ENCODE peak calls at places on chromosomes 1 and 21, in six cellular contexts. R, X, F, K, N and J are unnamed samples.
A peak's percentile ranks its signal among the peaks of the same experiment; 100 is the strongest.

GRCh38 chr1:9010781-9011323 is 15.4 kb downstream of the SLC2A7 start:
- DNase-seq in R (no peak), X (no peak), F (no peak), K (peak; percentile 31), N (peak; percentile 78), J (no peak)

GRCh38 chr1:181674617-181675016 is 191.3 kb downstream of the CACNA1E start:
- DNase-seq in R (no peak), X (no peak), F (no peak), K (no peak), N (no peak), J (no peak)

GRCh38 chr1:59241909-59242308 is 55.0 kb upstream of the FGGY start:
- DNase-seq in R (no peak), X (no peak), F (no peak), K (no peak), N (no peak), J (no peak)

GRCh38 chr1:205665216-205665757 is 15.0 kb downstream of the SLC45A3 start:
- DNase-seq in R (no peak), X (no peak), F (no peak), K (no peak), N (no peak), J (no peak)

GRCh38 chr1:225329041-225329440 is 98.8 kb downstream of the LBR start:
- DNase-seq in R (no peak), X (no peak), F (no peak), K (no peak), N (no peak), J (no peak)

GRCh38 chr21:37338671-37339526 is 27.7 kb upstream of the DYRK1A start:
- DNase-seq in R (peak; percentile 49), X (peak; percentile 81), F (no peak), K (peak; percentile 51), N (peak; percentile 71), J (no peak)

GRCh38 chr1:34186741-34187494 is 10.2 kb downstream of the C1orf94 start:
- DNase-seq in R (no peak), X (no peak), F (no peak), K (no peak), N (no peak), J (no peak)

GRCh38 chr1:109906160-109906838 is 4.3 kb upstream of the CSF1 start:
- DNase-seq in R (no peak), X (no peak), F (no peak), K (no peak), N (no peak), J (peak; percentile 20)

GRCh38 chr1:149888999-149889289 is 10.4 kb upstream of the BOLA1 start:
- DNase-seq in R (peak; percentile 33), X (no peak), F (no peak), K (no peak), N (peak; percentile 76), J (no peak)

GRCh38 chr1:205604825-205605544 is 26.8 kb downstream of the ELK4 start:
- DNase-seq in R (no peak), X (no peak), F (no peak), K (no peak), N (peak; percentile 28), J (no peak)

GRCh38 chr1:111814305-111814628 is 58.6 kb downstream of the DDX20 start:
- DNase-seq in R (no peak), X (no peak), F (no peak), K (no peak), N (no peak), J (no peak)

GRCh38 chr1:92299477-92300125 is 742 bp downstream of the RPAP2 start:
- DNase-seq in R (no peak), X (no peak), F (no peak), K (no peak), N (no peak), J (no peak)

GRCh38 chr1:116712510-116712909 is 41.7 kb upstream of the CD2 start:
- DNase-seq in R (no peak), X (no peak), F (no peak), K (no peak), N (no peak), J (no peak)

GRCh38 chr1:157405662-157406061 is 146.7 kb downstream of the FCRL5 start:
- DNase-seq in R (no peak), X (no peak), F (no peak), K (no peak), N (no peak), J (no peak)

GRCh38 chr1:189220750-189221149 is 1256.9 kb downstream of the BRINP3 start:
- DNase-seq in R (no peak), X (peak; percentile 2), F (no peak), K (no peak), N (no peak), J (no peak)

GRCh38 chr1:89761901-89762300 is 58.9 kb upstream of the LRRC8D start:
- DNase-seq in R (no peak), X (no peak), F (no peak), K (no peak), N (no peak), J (no peak)

GRCh38 chr1:247390996-247391395 is 25.0 kb upstream of the NLRP3 start:
- DNase-seq in R (no peak), X (no peak), F (no peak), K (no peak), N (no peak), J (no peak)

GRCh38 chr1:226680653-226681052 is 58.4 kb downstream of the ITPKB start:
- DNase-seq in R (no peak), X (no peak), F (no peak), K (no peak), N (peak; percentile 61), J (no peak)

GRCh38 chr1:116710326-116711060 is 43.0 kb upstream of the IGSF3 start:
- DNase-seq in R (no peak), X (no peak), F (no peak), K (no peak), N (no peak), J (no peak)

GRCh38 chr1:65953170-65953569 is 160.5 kb downstream of the PDE4B start:
- DNase-seq in R (no peak), X (no peak), F (no peak), K (no peak), N (no peak), J (no peak)

GRCh38 chr1:107954719-107955415 is 10.1 kb downstream of the VAV3 start:
- DNase-seq in R (no peak), X (no peak), F (no peak), K (no peak), N (no peak), J (no peak)

GRCh38 chr1:57796609-57797008 is 372.7 kb upstream of the DAB1 start:
- DNase-seq in R (no peak), X (no peak), F (no peak), K (no peak), N (no peak), J (no peak)

GRCh38 chr1:69673301-69673700 is 105.6 kb downstream of the LRRC7 start:
- DNase-seq in R (no peak), X (no peak), F (no peak), K (no peak), N (no peak), J (no peak)

GRCh38 chr1:200034262-200034557 is 6.7 kb downstream of the NR5A2 start:
- DNase-seq in R (no peak), X (no peak), F (no peak), K (no peak), N (no peak), J (no peak)

GRCh38 chr1:3352084-3352951 is 102.1 kb upstream of the ARHGEF16 start:
- DNase-seq in R (peak; percentile 37), X (no peak), F (no peak), K (no peak), N (peak; percentile 92), J (no peak)

DNA sequence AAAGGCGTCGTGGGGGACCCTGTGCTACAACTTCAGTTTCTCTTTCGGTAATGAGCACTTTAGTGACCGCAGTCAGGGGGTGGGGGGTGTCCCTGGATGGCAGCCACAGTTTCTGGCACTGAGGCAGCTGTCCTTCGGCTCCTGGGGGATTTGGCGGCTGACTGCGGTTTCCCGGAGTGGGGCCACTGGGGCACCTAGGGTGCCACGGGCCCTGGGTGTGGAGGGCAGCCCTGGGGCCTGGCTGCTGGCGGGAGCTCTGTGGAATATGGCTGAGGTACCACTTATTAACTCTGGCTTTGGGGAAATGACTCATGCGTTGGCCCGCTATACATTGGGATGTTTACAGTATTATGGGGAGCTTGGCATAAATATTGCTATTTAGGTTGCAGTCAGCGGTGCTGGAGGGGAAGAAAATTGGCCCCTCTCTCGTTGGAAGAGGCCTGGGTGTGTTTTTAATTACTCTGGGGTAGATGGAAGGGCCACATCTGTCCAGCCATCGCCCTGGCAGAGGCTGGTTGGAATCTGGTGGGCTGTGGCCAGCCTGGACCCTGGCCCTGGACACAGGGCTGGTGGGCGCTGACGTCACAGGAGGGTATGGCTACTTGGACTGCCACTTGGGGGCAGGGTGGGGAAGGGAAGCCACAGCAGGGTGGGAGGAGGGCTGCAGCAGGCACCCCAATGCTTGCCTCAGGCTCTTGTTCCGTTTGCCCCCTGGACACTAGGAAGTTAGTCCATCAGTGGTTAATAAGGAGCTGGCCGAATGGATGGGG is 2.0 kb downstream of the EPHB2 start:
- DNase-seq in R (no peak), X (no peak), F (no peak), K (no peak), N (no peak), J (no peak)
- TF ChIP-seq CTCF in R (no peak), X (no peak), F (no peak), K (no peak), N (no peak), J (no peak)

GRCh38 chr1:172380441-172381244 is 39.8 kb upstream of the C1orf105 start:
- DNase-seq in R (no peak), X (no peak), F (no peak), K (no peak), N (no peak), J (no peak)

GRCh38 chr1:172381981-172382380 is 38.5 kb upstream of the C1orf105 start:
- DNase-seq in R (no peak), X (no peak), F (no peak), K (no peak), N (no peak), J (no peak)

GRCh38 chr1:172382949-172383348 is 37.5 kb upstream of the C1orf105 start:
- DNase-seq in R (no peak), X (no peak), F (no peak), K (no peak), N (no peak), J (no peak)

GRCh38 chr1:172383541-172383940 is 36.9 kb upstream of the C1orf105 start:
- DNase-seq in R (no peak), X (no peak), F (no peak), K (no peak), N (no peak), J (no peak)

GRCh38 chr1:172382406-172382805 is 38.1 kb upstream of the C1orf105 start:
- DNase-seq in R (no peak), X (no peak), F (no peak), K (no peak), N (no peak), J (no peak)
- H3K4me1 ChIP-seq in R (no peaks in the 10 kb centered on the region), X (peaks cover 3% of the 10 kb centered on the region), F (peaks cover 6% of the 10 kb centered on the region), K (no peaks in the 10 kb centered on the region), N (no peaks in the 10 kb centered on the region), J (no peaks in the 10 kb centered on the region)

GRCh38 chr1:183461350-183461749 is 10.9 kb upstream of the SMG7 start:
- DNase-seq in R (no peak), X (no peak), F (no peak), K (peak; percentile 30), N (no peak), J (no peak)
- H3K27ac ChIP-seq in R (no peak overlapping the region), X (peak overlapping the region; percentile 0), F (no peak overlapping the region), K (no peak overlapping the region), N (no peak overlapping the region), J (no peak overlapping the region)

DNA sequence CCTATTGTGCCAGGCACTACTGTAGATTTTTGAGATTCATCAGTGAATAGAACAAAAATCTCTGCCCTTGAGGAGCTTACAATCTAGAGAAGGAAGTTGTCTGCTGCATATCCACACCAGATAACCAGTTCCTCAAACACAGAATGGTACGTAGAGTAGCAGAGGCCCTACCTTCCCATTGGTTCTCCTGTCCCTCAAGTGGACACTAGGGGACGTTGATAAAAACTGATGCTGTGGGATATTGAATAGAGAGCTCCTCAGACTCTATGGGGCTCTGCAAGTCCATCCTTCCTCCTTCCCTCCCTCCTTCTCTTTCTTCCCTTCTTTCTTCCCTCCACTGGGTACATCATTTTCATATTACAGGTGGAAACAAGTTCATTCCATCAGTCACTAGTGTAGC is 371.3 kb downstream of the PBX1 start:
- DNase-seq in R (no peak), X (no peak), F (no peak), K (no peak), N (no peak), J (no peak)
- TF ChIP-seq CTCF in R (no peak), X (no peak), F (no peak), K (no peak), N (no peak), J (no peak)